ENCODE peak calls at places on chromosomes 6 and 20, in six cellular contexts. S is prostate gland; T is PC-3; F is CD8-positive, alpha-beta T cell; G is psoas muscle; I is Peyer's patch. M is an unnamed sample. For H3K27me3, the result is how much of the 10 kb centered on the place peaks cover.

GRCh38 chr6:125356888-125357287 is 55.1 kb upstream of the HDDC2 start:
- DNase-seq in I (no peak), F (no peak), G (no peak), S (no peak), T (no peak), M (no peak)

GRCh38 chr6:152273002-152273401 is 364.2 kb downstream of the SYNE1 start:
- DNase-seq in T (peak), F (no peak), I (no peak), G (peak), S (no peak), M (no peak)

GRCh38 chr20:21241400-21241799 is 61.7 kb upstream of the XRN2 start:
- DNase-seq in F (no peak), I (no peak), S (no peak), G (no peak), T (no peak), M (no peak)

GRCh38 chr20:52958206-52958605 is 14.0 kb upstream of the TSHZ2 start:
- DNase-seq in S (no peak), T (no peak), G (no peak), I (no peak), F (no peak), M (no peak)

GRCh38 chr6:162387723-162388382 is 339.7 kb downstream of the PRKN start:
- DNase-seq in T (no peak), F (no peak), S (no peak), G (no peak), I (no peak), M (no peak)

GRCh38 chr6:12010635-12011275 is 1.4 kb upstream of the HIVEP1 start:
- DNase-seq in S (peak), I (peak), T (no peak), G (peak), F (no peak), M (peak)

GRCh38 chr6:12804967-12805645 is 88.5 kb downstream of the PHACTR1 start:
- DNase-seq in F (no peak), G (no peak), I (no peak), T (no peak), S (no peak), M (no peak)

GRCh38 chr20:51596656-51597388 is 54.3 kb upstream of the NFATC2 start:
- DNase-seq in S (no peak), T (no peak), G (no peak), F (no peak), I (no peak), M (no peak)

GRCh38 chr6:62285612-62286469 is at the start of gene KHDRBS2:
- DNase-seq in S (peak), G (peak), I (peak), T (no peak), F (peak), M (peak)

GRCh38 chr20:38663660-38664059 is 60.6 kb upstream of the SLC32A1 start:
- DNase-seq in T (no peak), S (no peak), I (no peak), F (no peak), G (no peak), M (no peak)
- H3K27me3 ChIP-seq in T (half or more), S (under half), I (under half), F (under half), G (under half), M (half or more)

DNA sequence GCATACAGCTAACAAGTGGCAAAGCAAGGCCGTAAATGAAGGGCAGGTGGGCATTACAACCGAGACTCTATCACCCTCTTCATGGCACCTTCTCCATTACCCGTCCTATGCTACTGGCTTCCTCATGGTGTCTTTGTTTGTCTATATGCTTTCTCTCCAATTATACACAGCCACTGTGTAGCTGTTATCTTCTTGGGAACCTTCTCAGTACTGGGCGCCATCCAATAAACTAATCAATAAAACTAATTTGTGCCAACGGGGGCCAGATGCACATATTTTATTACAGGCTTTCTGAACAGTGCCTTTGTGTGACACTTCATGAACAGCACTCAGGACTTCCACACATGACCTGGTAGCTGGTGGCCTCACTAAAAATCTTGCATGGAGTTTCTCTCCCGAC is 149.8 kb upstream of the PCSK2 start:
- DNase-seq in G (no peak), I (no peak), T (no peak), S (no peak), F (no peak), M (no peak)
- H3K27me3 ChIP-seq in G (under half), I (under half), T (under half), S (under half), F (under half), M (under half)

GRCh38 chr20:54151511-54152226 is 22.1 kb downstream of the CYP24A1 start:
- DNase-seq in F (no peak), T (no peak), G (no peak), I (no peak), S (no peak), M (no peak)

GRCh38 chr20:54151073-54151436 is 22.7 kb downstream of the CYP24A1 start:
- DNase-seq in F (no peak), I (no peak), G (no peak), T (no peak), S (no peak), M (no peak)

GRCh38 chr20:54153847-54154246 is 19.9 kb downstream of the CYP24A1 start:
- DNase-seq in S (no peak), F (no peak), G (no peak), T (no peak), I (no peak), M (no peak)

GRCh38 chr20:54153041-54153327 is 20.8 kb downstream of the CYP24A1 start:
- DNase-seq in S (no peak), T (no peak), G (no peak), I (no peak), F (no peak), M (no peak)

GRCh38 chr20:54152227-54153040 is 21.4 kb downstream of the CYP24A1 start:
- DNase-seq in G (no peak), S (no peak), F (no peak), I (no peak), T (no peak), M (no peak)
- H3K27me3 ChIP-seq in G (under half), S (under half), F (under half), I (under half), T (under half), M (under half)

GRCh38 chr6:102944475-102944874 is 1551.0 kb downstream of the GRIK2 start:
- DNase-seq in G (no peak), S (no peak), F (no peak), I (no peak), T (no peak), M (no peak)
- H3K27me3 ChIP-seq in G (under half), S (under half), F (under half), I (under half), T (under half), M (under half)

GRCh38 chr20:23048283-23049200 is 930 bp downstream of the THBD start:
- DNase-seq in S (peak), G (peak), I (peak), T (peak), F (no peak), M (peak)
- H3K27me3 ChIP-seq in S (under half), G (under half), I (under half), T (under half), F (under half), M (under half)

GRCh38 chr20:46135856-46136633 is 17.9 kb downstream of the CD40 start:
- DNase-seq in I (no peak), T (no peak), F (no peak), G (no peak), S (no peak), M (no peak)
- H3K27me3 ChIP-seq in I (under half), T (half or more), F (under half), G (under half), S (under half), M (under half)

DNA sequence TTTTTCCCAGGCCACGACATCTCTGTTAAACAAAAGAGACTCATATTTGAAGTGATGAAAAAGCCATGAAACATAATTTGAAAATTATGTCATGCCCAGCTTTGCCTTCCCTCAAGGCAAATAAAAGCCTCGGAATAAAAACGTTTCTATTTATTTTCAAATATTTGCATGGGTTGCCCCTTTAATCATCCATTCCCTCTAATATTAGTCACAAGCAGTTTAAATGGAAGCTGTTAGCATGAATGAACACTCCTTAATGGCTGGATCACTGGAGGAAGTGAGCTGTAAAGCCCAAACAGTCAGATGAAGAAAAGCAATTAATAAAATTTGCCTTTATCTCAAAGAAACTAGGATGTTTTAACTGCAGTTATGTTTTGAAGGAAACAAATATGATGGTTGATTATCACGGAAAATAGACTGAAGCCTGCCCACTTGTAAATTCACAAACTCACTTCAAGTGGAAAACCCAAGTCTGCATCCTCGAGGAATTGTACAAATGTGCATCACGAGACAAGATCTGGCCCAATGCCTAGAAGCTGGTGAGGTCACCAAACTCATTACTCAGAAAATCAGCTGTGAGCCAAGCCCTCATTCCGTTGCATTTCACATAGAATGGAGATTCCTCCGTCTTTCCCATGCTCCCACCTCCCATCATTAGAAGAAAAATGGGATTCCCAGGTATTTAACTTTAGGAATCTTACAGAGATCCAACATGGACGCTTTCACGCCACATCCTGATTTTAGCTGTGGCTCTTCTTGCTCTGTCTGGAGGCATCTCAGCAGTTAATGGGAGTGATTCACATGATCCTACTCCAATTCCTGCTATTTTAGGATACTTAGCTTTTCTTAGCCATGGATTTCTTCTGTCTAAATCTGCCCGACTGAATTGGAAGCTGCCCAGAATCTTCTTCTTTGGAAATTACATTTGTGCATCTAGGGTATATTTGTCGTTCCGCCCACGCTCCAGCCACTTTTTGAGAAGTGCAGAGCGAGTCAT is 69.0 kb upstream of the STMND1 start:
- DNase-seq in S (peak), I (no peak), F (no peak), T (peak), G (peak), M (no peak)
- H3K27me3 ChIP-seq in S (under half), I (under half), F (under half), T (under half), G (under half), M (under half)

M was measured in left lung.